ENCODE peak calls at places on chromosomes 12 and 14, in five cellular contexts. One of them, this sample, is unnamed.

GRCh38 chr12:59780605-59781135 is 184.8 kb downstream of the SLC16A7 start:
- DNase-seq in NCI-H1092 treated with DMSO at 0.1 percent for 48 hours: no peak
- DNase-seq in amniotic epithelial cell: peak
- DNase-seq in KBM-7: peak
- DNase-seq in thoracic aorta: no peak
- DNase-seq in this sample: no peak

GRCh38 chr14:24817638-24818053 is 183.7 kb upstream of the GZMB start:
- DNase-seq in KBM-7: no peak
- DNase-seq in amniotic epithelial cell: no peak
- DNase-seq in thoracic aorta: no peak
- DNase-seq in NCI-H1092 treated with DMSO at 0.1 percent for 48 hours: peak
- DNase-seq in this sample: no peak

GRCh38 chr12:67107235-67107634 is 161.9 kb upstream of the CAND1 start:
- DNase-seq in KBM-7: no peak
- DNase-seq in amniotic epithelial cell: no peak
- DNase-seq in NCI-H1092 treated with DMSO at 0.1 percent for 48 hours: no peak
- DNase-seq in thoracic aorta: no peak
- DNase-seq in this sample: no peak

GRCh38 chr12:57096099-57096572 is 7.2 kb downstream of the NAB2 start:
- DNase-seq in thoracic aorta: no peak
- DNase-seq in amniotic epithelial cell: peak
- DNase-seq in NCI-H1092 treated with DMSO at 0.1 percent for 48 hours: no peak
- DNase-seq in KBM-7: peak
- DNase-seq in this sample: no peak

GRCh38 chr12:16385779-16386646 is 38.6 kb downstream of the MGST1 start:
- DNase-seq in KBM-7: peak
- DNase-seq in NCI-H1092 treated with DMSO at 0.1 percent for 48 hours: peak
- DNase-seq in thoracic aorta: no peak
- DNase-seq in amniotic epithelial cell: peak
- DNase-seq in this sample: no peak

GRCh38 chr12:3553681-3554546 is 62.9 kb downstream of the PRMT8 start:
- DNase-seq in amniotic epithelial cell: no peak
- DNase-seq in thoracic aorta: no peak
- DNase-seq in KBM-7: peak
- DNase-seq in NCI-H1092 treated with DMSO at 0.1 percent for 48 hours: no peak
- DNase-seq in this sample: no peak

GRCh38 chr12:10967409-10967808 is 19.3 kb downstream of the TAS2R50 start:
- DNase-seq in NCI-H1092 treated with DMSO at 0.1 percent for 48 hours: no peak
- DNase-seq in thoracic aorta: no peak
- DNase-seq in KBM-7: no peak
- DNase-seq in amniotic epithelial cell: no peak
- DNase-seq in this sample: no peak

GRCh38 chr14:100428727-100429126 is 105.6 kb downstream of the SLC25A47 start:
- DNase-seq in amniotic epithelial cell: peak
- DNase-seq in KBM-7: no peak
- DNase-seq in NCI-H1092 treated with DMSO at 0.1 percent for 48 hours: no peak
- DNase-seq in thoracic aorta: no peak
- DNase-seq in this sample: no peak

GRCh38 chr12:12590961-12591360 is 20.7 kb upstream of the CREBL2 start:
- DNase-seq in amniotic epithelial cell: no peak
- DNase-seq in KBM-7: no peak
- DNase-seq in thoracic aorta: no peak
- DNase-seq in NCI-H1092 treated with DMSO at 0.1 percent for 48 hours: no peak
- DNase-seq in this sample: no peak

This sample was measured in ascending aorta.